ENCODE peak calls at places on chromosomes 12 and 14, in seven cellular contexts. One of them, this sample, is unnamed.

GRCh38 chr14:65281991-65282908 is 130.3 kb upstream of the FUT8 start:
- DNase-seq in H1: peak
- DNase-seq in fibroblast of lung: peak
- DNase-seq in HepG2: no peak
- DNase-seq in GM23338: peak
- DNase-seq in mammary epithelial cell: peak
- DNase-seq in HCT116: no peak
- DNase-seq in this sample: no peak

GRCh38 chr14:102525213-102526143 is 15.9 kb upstream of the ANKRD9 start:
- DNase-seq in H1: no peak
- DNase-seq in fibroblast of lung: peak
- DNase-seq in HepG2: peak
- DNase-seq in GM23338: no peak
- DNase-seq in mammary epithelial cell: peak
- DNase-seq in HCT116: peak
- DNase-seq in this sample: peak

GRCh38 chr14:52067873-52068740 is 752 bp downstream of the NID2 start:
- DNase-seq in H1: no peak
- DNase-seq in fibroblast of lung: peak
- DNase-seq in HepG2: no peak
- DNase-seq in GM23338: peak
- DNase-seq in mammary epithelial cell: no peak
- DNase-seq in HCT116: no peak
- DNase-seq in this sample: no peak

GRCh38 chr14:93861846-93862641 is 65.1 kb upstream of the FAM181A start:
- DNase-seq in H1: no peak
- DNase-seq in fibroblast of lung: no peak
- DNase-seq in HepG2: no peak
- DNase-seq in GM23338: no peak
- DNase-seq in mammary epithelial cell: no peak
- DNase-seq in HCT116: no peak
- DNase-seq in this sample: no peak

GRCh38 chr14:65057704-65058103 is 44.6 kb downstream of the MAX start:
- DNase-seq in H1: no peak
- DNase-seq in fibroblast of lung: no peak
- DNase-seq in HepG2: no peak
- DNase-seq in GM23338: no peak
- DNase-seq in mammary epithelial cell: no peak
- DNase-seq in HCT116: no peak
- DNase-seq in this sample: no peak

GRCh38 chr12:29041621-29042020 is 107.5 kb upstream of the FAR2 start:
- DNase-seq in H1: no peak
- DNase-seq in fibroblast of lung: peak
- DNase-seq in HepG2: no peak
- DNase-seq in GM23338: no peak
- DNase-seq in mammary epithelial cell: peak
- DNase-seq in HCT116: peak
- DNase-seq in this sample: peak

GRCh38 chr14:83044001-83044400 is 1510.3 kb upstream of the SEL1L start:
- DNase-seq in H1: no peak
- DNase-seq in fibroblast of lung: no peak
- DNase-seq in HepG2: no peak
- DNase-seq in GM23338: no peak
- DNase-seq in mammary epithelial cell: no peak
- DNase-seq in HCT116: no peak
- DNase-seq in this sample: no peak

GRCh38 chr12:121494093-121494787 is 86.6 kb downstream of the KDM2B start:
- DNase-seq in H1: peak
- DNase-seq in fibroblast of lung: peak
- DNase-seq in HepG2: no peak
- DNase-seq in GM23338: peak
- DNase-seq in mammary epithelial cell: no peak
- DNase-seq in HCT116: peak
- DNase-seq in this sample: no peak

GRCh38 chr12:45232771-45233372 is 17.0 kb downstream of the ANO6 start:
- DNase-seq in H1: no peak
- DNase-seq in fibroblast of lung: peak
- DNase-seq in HepG2: peak
- DNase-seq in GM23338: peak
- DNase-seq in mammary epithelial cell: peak
- DNase-seq in HCT116: peak
- DNase-seq in this sample: no peak

GRCh38 chr12:116708826-116709756 is 28.8 kb downstream of the SPRING1 start:
- DNase-seq in H1: no peak
- DNase-seq in fibroblast of lung: peak
- DNase-seq in HepG2: peak
- DNase-seq in GM23338: peak
- DNase-seq in mammary epithelial cell: peak
- DNase-seq in HCT116: peak
- DNase-seq in this sample: no peak

GRCh38 chr12:62248873-62249272 is 11.3 kb upstream of the USP15 start:
- DNase-seq in H1: no peak
- DNase-seq in fibroblast of lung: no peak
- DNase-seq in HepG2: no peak
- DNase-seq in GM23338: no peak
- DNase-seq in mammary epithelial cell: peak
- DNase-seq in HCT116: no peak
- DNase-seq in this sample: no peak

GRCh38 chr12:108121353-108121752 is 7.7 kb upstream of the WSCD2 start:
- DNase-seq in H1: no peak
- DNase-seq in fibroblast of lung: no peak
- DNase-seq in HepG2: no peak
- DNase-seq in GM23338: no peak
- DNase-seq in mammary epithelial cell: no peak
- DNase-seq in HCT116: no peak
- DNase-seq in this sample: no peak

GRCh38 chr12:108120863-108121165 is 8.3 kb upstream of the WSCD2 start:
- DNase-seq in H1: no peak
- DNase-seq in fibroblast of lung: no peak
- DNase-seq in HepG2: no peak
- DNase-seq in GM23338: no peak
- DNase-seq in mammary epithelial cell: no peak
- DNase-seq in HCT116: no peak
- DNase-seq in this sample: no peak

GRCh38 chr12:108122072-108122471 is 7.0 kb upstream of the WSCD2 start:
- DNase-seq in H1: no peak
- DNase-seq in fibroblast of lung: no peak
- DNase-seq in HepG2: no peak
- DNase-seq in GM23338: no peak
- DNase-seq in mammary epithelial cell: no peak
- DNase-seq in HCT116: no peak
- DNase-seq in this sample: no peak

GRCh38 chr12:108123382-108123781 is 5.7 kb upstream of the WSCD2 start:
- DNase-seq in H1: no peak
- DNase-seq in fibroblast of lung: no peak
- DNase-seq in HepG2: no peak
- DNase-seq in GM23338: no peak
- DNase-seq in mammary epithelial cell: no peak
- DNase-seq in HCT116: no peak
- DNase-seq in this sample: no peak

GRCh38 chr12:108122644-108123043 is 6.4 kb upstream of the WSCD2 start:
- DNase-seq in H1: no peak
- DNase-seq in fibroblast of lung: no peak
- DNase-seq in HepG2: no peak
- DNase-seq in GM23338: no peak
- DNase-seq in mammary epithelial cell: no peak
- DNase-seq in HCT116: no peak
- DNase-seq in this sample: no peak
- TF ChIP-seq EZH2 in H1: no peak
- TF ChIP-seq EZH2 in fibroblast of lung: no peak
- TF ChIP-seq EZH2 in HepG2: no peak
- TF ChIP-seq EZH2 in GM23338: no peak
- TF ChIP-seq EZH2 in mammary epithelial cell: no peak
- TF ChIP-seq EZH2 in HCT116: no peak
- TF ChIP-seq EZH2 in this sample: no peak

DNA sequence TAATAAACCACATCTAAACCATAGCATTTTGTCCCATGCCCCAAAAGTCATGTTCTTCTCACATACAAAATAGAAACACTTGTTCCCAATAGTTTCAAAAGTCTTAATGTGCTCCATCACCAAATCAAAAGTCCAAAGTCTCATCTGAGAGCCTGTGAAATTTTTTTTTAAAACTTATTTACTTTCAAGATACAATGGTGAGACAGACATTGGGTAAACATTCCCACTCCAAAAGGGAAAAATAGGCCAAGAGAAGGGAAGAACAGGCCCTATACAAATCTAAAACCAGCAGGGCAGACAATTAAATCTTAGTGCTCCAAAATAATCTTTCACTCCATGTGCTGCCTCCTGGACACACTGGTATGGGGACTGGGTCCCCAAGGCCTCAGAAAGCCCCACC is 84.4 kb upstream of the AMIGO2 start:
- DNase-seq in H1: no peak
- DNase-seq in fibroblast of lung: no peak
- DNase-seq in HepG2: no peak
- DNase-seq in GM23338: no peak
- DNase-seq in mammary epithelial cell: no peak
- DNase-seq in HCT116: no peak
- DNase-seq in this sample: no peak
- H3K27ac ChIP-seq in H1: no peak
- H3K27ac ChIP-seq in fibroblast of lung: no peak
- H3K27ac ChIP-seq in HepG2: no peak
- H3K27ac ChIP-seq in GM23338: no peak
- H3K27ac ChIP-seq in mammary epithelial cell: no peak
- H3K27ac ChIP-seq in HCT116: no peak
- H3K27ac ChIP-seq in this sample: no peak

GRCh38 chr12:130114952-130115351 is 47.3 kb upstream of the FZD10 start:
- DNase-seq in H1: no peak
- DNase-seq in fibroblast of lung: no peak
- DNase-seq in HepG2: no peak
- DNase-seq in GM23338: no peak
- DNase-seq in mammary epithelial cell: no peak
- DNase-seq in HCT116: no peak
- DNase-seq in this sample: no peak
- TF ChIP-seq EZH2 in H1: no peak
- TF ChIP-seq EZH2 in fibroblast of lung: no peak
- TF ChIP-seq EZH2 in HepG2: no peak
- TF ChIP-seq EZH2 in GM23338: no peak
- TF ChIP-seq EZH2 in mammary epithelial cell: no peak
- TF ChIP-seq EZH2 in HCT116: no peak
- TF ChIP-seq EZH2 in this sample: no peak

GRCh38 chr14:99772371-99773283 is 20.6 kb upstream of the EML1 start:
- DNase-seq in H1: no peak
- DNase-seq in fibroblast of lung: no peak
- DNase-seq in HepG2: no peak
- DNase-seq in GM23338: no peak
- DNase-seq in mammary epithelial cell: no peak
- DNase-seq in HCT116: no peak
- DNase-seq in this sample: no peak

GRCh38 chr14:99774526-99775307 is 18.5 kb upstream of the EML1 start:
- DNase-seq in H1: no peak
- DNase-seq in fibroblast of lung: no peak
- DNase-seq in HepG2: no peak
- DNase-seq in GM23338: no peak
- DNase-seq in mammary epithelial cell: no peak
- DNase-seq in HCT116: no peak
- DNase-seq in this sample: peak

GRCh38 chr14:99773496-99774203 is 19.6 kb upstream of the EML1 start:
- DNase-seq in H1: no peak
- DNase-seq in fibroblast of lung: no peak
- DNase-seq in HepG2: no peak
- DNase-seq in GM23338: peak
- DNase-seq in mammary epithelial cell: no peak
- DNase-seq in HCT116: no peak
- DNase-seq in this sample: no peak

GRCh38 chr14:99775351-99775750 is 17.9 kb upstream of the EML1 start:
- DNase-seq in H1: no peak
- DNase-seq in fibroblast of lung: no peak
- DNase-seq in HepG2: no peak
- DNase-seq in GM23338: peak
- DNase-seq in mammary epithelial cell: no peak
- DNase-seq in HCT116: no peak
- DNase-seq in this sample: no peak

DNA sequence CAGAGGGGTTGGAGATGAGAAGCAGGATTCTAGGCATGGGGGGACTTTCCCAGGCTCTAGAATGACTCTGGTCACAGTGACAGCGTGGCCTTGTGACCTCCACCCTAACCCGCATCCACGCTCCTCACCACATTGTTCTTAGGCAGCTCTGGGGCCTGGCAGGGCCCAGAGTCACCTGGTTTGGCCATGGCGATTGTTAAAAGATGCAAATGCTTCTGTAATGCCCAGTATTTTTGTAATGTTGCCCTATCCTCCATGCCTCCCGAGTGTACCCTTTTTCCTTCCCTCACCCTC is 19.1 kb upstream of the EML1 start:
- DNase-seq in H1: no peak
- DNase-seq in fibroblast of lung: no peak
- DNase-seq in HepG2: no peak
- DNase-seq in GM23338: no peak
- DNase-seq in mammary epithelial cell: no peak
- DNase-seq in HCT116: no peak
- DNase-seq in this sample: no peak
- H3K27ac ChIP-seq in H1: no peak
- H3K27ac ChIP-seq in fibroblast of lung: no peak
- H3K27ac ChIP-seq in HepG2: no peak
- H3K27ac ChIP-seq in GM23338: no peak
- H3K27ac ChIP-seq in mammary epithelial cell: no peak
- H3K27ac ChIP-seq in HCT116: no peak
- H3K27ac ChIP-seq in this sample: no peak

GRCh38 chr12:113466770-113467153 is 4.9 kb downstream of the LHX5 start:
- DNase-seq in H1: no peak
- DNase-seq in fibroblast of lung: no peak
- DNase-seq in HepG2: no peak
- DNase-seq in GM23338: no peak
- DNase-seq in mammary epithelial cell: no peak
- DNase-seq in HCT116: no peak
- DNase-seq in this sample: no peak
- TF ChIP-seq EZH2 in H1: peak
- TF ChIP-seq EZH2 in fibroblast of lung: peak
- TF ChIP-seq EZH2 in HepG2: no peak
- TF ChIP-seq EZH2 in GM23338: peak
- TF ChIP-seq EZH2 in mammary epithelial cell: peak
- TF ChIP-seq EZH2 in HCT116: no peak
- TF ChIP-seq EZH2 in this sample: no peak

This sample was measured in SK-N-MC.